ENCODE peak calls at places on chromosomes 13 and 19, in ten cellular contexts. Y is cardiac fibroblast; D is ELF-1; E is astrocyte; W is activated CD8-positive, alpha-beta memory T cell treated with anti-CD3 and anti-CD28 coated beads for 1 hour; I is mammary epithelial cell; V is activated T-cell treated with anti-CD3 and anti-CD28 coated beads, Interleukin-2, amount 50 U/mL, for 48 hours; T is stimulated activated CD8-positive, alpha-beta memory T cell treated with anti-CD3 and anti-CD28 coated beads, Interleukin-7, amount 100 ng/mL, for 4 hours; R is H54; O is AG04449. U is an unnamed sample.

GRCh38 chr19:2815923-2816322 is 3.7 kb upstream of the ZNF554 start:
- DNase-seq in Y (no peak), D (no peak), E (no peak), W (no peak), I (no peak), V (no peak), T (no peak), R (peak; percentile 15), O (no peak), U (no peak)

GRCh38 chr13:113882716-113883115 is 18.8 kb upstream of the GAS6 start:
- DNase-seq in Y (no peak), D (no peak), E (no peak), W (no peak), I (no peak), V (no peak), T (no peak), R (no peak), O (no peak), U (peak; percentile 19)

GRCh38 chr13:80476953-80477352 is 136.0 kb upstream of the SPRY2 start:
- DNase-seq in Y (no peak), D (no peak), E (no peak), W (no peak), I (no peak), V (no peak), T (no peak), R (no peak), O (no peak), U (no peak)

GRCh38 chr13:113153810-113154748 is 4.4 kb upstream of the PROZ start:
- DNase-seq in Y (peak; percentile 72), D (no peak), E (peak; percentile 39), W (peak; percentile 50), I (peak; percentile 29), V (peak; percentile 59), T (peak; percentile 48), R (peak; percentile 90), O (no peak), U (peak; percentile 64)

GRCh38 chr19:28435551-28436261 is 777.2 kb downstream of the UQCRFS1 start:
- DNase-seq in Y (no peak), D (no peak), E (no peak), W (no peak), I (no peak), V (no peak), T (no peak), R (no peak), O (no peak), U (no peak)

GRCh38 chr19:8307400-8307964 is 676 bp downstream of the CD320 start:
- DNase-seq in Y (no peak), D (peak; percentile 48), E (no peak), W (no peak), I (no peak), V (no peak), T (no peak), R (no peak), O (no peak), U (peak; percentile 45)

GRCh38 chr19:40424637-40425449 is 949 bp downstream of the SERTAD1 start:
- DNase-seq in Y (peak; percentile 21), D (peak; percentile 85), E (no peak), W (no peak), I (no peak), V (no peak), T (no peak), R (no peak), O (no peak), U (peak; percentile 63)

GRCh38 chr13:19772306-19772705 is 10.4 kb downstream of the PSPC1 start:
- DNase-seq in Y (no peak), D (no peak), E (peak; percentile 20), W (no peak), I (no peak), V (no peak), T (no peak), R (no peak), O (no peak), U (no peak)

GRCh38 chr13:72295173-72295572 is 428.2 kb upstream of the DACH1 start:
- DNase-seq in Y (peak; percentile 2), D (no peak), E (peak; percentile 84), W (no peak), I (no peak), V (no peak), T (no peak), R (no peak), O (no peak), U (no peak)

GRCh38 chr19:9570255-9570654 is 14.0 kb downstream of the ZNF121 start:
- DNase-seq in Y (no peak), D (no peak), E (no peak), W (no peak), I (no peak), V (no peak), T (no peak), R (no peak), O (no peak), U (no peak)

GRCh38 chr13:109479534-109479933 is 306.8 kb downstream of the IRS2 start:
- DNase-seq in Y (no peak), D (no peak), E (no peak), W (no peak), I (no peak), V (no peak), T (no peak), R (no peak), O (no peak), U (no peak)

GRCh38 chr13:90445179-90445578 is 902.3 kb upstream of the MIR17HG start:
- DNase-seq in Y (peak; percentile 96), D (peak; percentile 48), E (peak; percentile 97), W (no peak), I (peak; percentile 80), V (no peak), T (no peak), R (peak; percentile 35), O (peak; percentile 73), U (peak; percentile 60)

GRCh38 chr13:90336507-90336906 is 1011.0 kb upstream of the MIR17HG start:
- DNase-seq in Y (no peak), D (peak; percentile 20), E (no peak), W (no peak), I (peak; percentile 46), V (no peak), T (no peak), R (no peak), O (no peak), U (no peak)

GRCh38 chr13:113837554-113838355 is 26.1 kb downstream of the GAS6 start:
- DNase-seq in Y (peak; percentile 98), D (peak; percentile 86), E (peak; percentile 98), W (no peak), I (peak; percentile 98), V (no peak), T (no peak), R (peak; percentile 99), O (peak; percentile 90), U (no peak)

GRCh38 chr13:91643394-91643793 is 245.0 kb downstream of the GPC5 start:
- DNase-seq in Y (no peak), D (no peak), E (no peak), W (no peak), I (no peak), V (no peak), T (no peak), R (no peak), O (no peak), U (no peak)

GRCh38 chr19:42316223-42317211 is 3.4 kb downstream of the TMEM145 start:
- DNase-seq in Y (peak; percentile 51), D (no peak), E (no peak), W (no peak), I (no peak), V (no peak), T (no peak), R (peak; percentile 82), O (no peak), U (no peak)

GRCh38 chr19:7729831-7730285 is 2.1 kb downstream of the CLEC4G start:
- DNase-seq in Y (no peak), D (no peak), E (no peak), W (no peak), I (no peak), V (no peak), T (no peak), R (no peak), O (no peak), U (peak; percentile 80)

GRCh38 chr19:7916137-7916907 is 1.7 kb downstream of the TGFBR3L start:
- DNase-seq in Y (peak; percentile 30), D (peak; percentile 23), E (no peak), W (no peak), I (no peak), V (peak; percentile 65), T (no peak), R (no peak), O (no peak), U (peak; percentile 71)

GRCh38 chr13:56501750-56502149 is 639.0 kb upstream of the PRR20A start:
- DNase-seq in Y (no peak), D (no peak), E (no peak), W (no peak), I (no peak), V (no peak), T (no peak), R (no peak), O (no peak), U (no peak)

GRCh38 chr13:60402022-60402421 is 5.0 kb downstream of the TDRD3 start:
- DNase-seq in Y (peak; percentile 12), D (no peak), E (no peak), W (no peak), I (peak; percentile 57), V (no peak), T (no peak), R (peak; percentile 15), O (no peak), U (no peak)

GRCh38 chr13:97261254-97262015 is 39.3 kb downstream of the MBNL2 start:
- DNase-seq in Y (no peak), D (no peak), E (no peak), W (no peak), I (no peak), V (no peak), T (no peak), R (no peak), O (no peak), U (no peak)

GRCh38 chr19:34712606-34713261 is 21.3 kb upstream of the ZNF181 start:
- DNase-seq in Y (peak; percentile 88), D (peak; percentile 59), E (peak; percentile 44), W (no peak), I (peak; percentile 61), V (peak; percentile 35), T (peak; percentile 47), R (peak; percentile 64), O (peak; percentile 52), U (peak; percentile 93)

GRCh38 chr19:10760268-10760944 is 42.5 kb downstream of the DNM2 start:
- DNase-seq in Y (no peak), D (no peak), E (peak; percentile 47), W (peak; percentile 9), I (no peak), V (peak; percentile 56), T (peak; percentile 38), R (peak; percentile 58), O (no peak), U (no peak)

GRCh38 chr13:75687145-75687763 is 51.1 kb downstream of the LMO7 start:
- DNase-seq in Y (peak; percentile 74), D (no peak), E (no peak), W (no peak), I (peak; percentile 53), V (no peak), T (no peak), R (no peak), O (no peak), U (peak; percentile 75)

GRCh38 chr19:53907193-53907581 is 1.9 kb upstream of the CACNG7 start:
- DNase-seq in Y (no peak), D (peak; percentile 28), E (no peak), W (no peak), I (no peak), V (no peak), T (no peak), R (no peak), O (no peak), U (peak; percentile 55)

GRCh38 chr13:40576369-40576768 is 90.1 kb downstream of the FOXO1 start:
- DNase-seq in Y (no peak), D (no peak), E (no peak), W (no peak), I (no peak), V (no peak), T (no peak), R (no peak), O (no peak), U (no peak)

U was measured in GM23338.